ENCODE peak calls at places on chromosomes 5 and 9, in ten cellular contexts. G, N, A, R, D, H, L, F, Y and B are unnamed samples.

GRCh38 chr9:111052831-111053230 is 14.6 kb upstream of the LPAR1 start:
- DNase-seq in H (no peak), Y (no peak), F (no peak), N (no peak), R (no peak), L (no peak), A (peak; percentile 93), G (no peak), D (peak; percentile 89), B (peak; percentile 64)

GRCh38 chr5:136054133-136054996 is 25.6 kb downstream of the TGFBI start:
- DNase-seq in Y (no peak), F (no peak), L (no peak), H (no peak), R (no peak), D (peak; percentile 51), N (no peak), G (no peak), A (no peak), B (no peak)

GRCh38 chr5:1886634-1887399 is 4.1 kb upstream of the IRX4 start:
- DNase-seq in D (no peak), G (no peak), R (no peak), A (no peak), F (no peak), Y (no peak), H (no peak), N (no peak), L (no peak), B (no peak)

GRCh38 chr5:12672141-12672540 is 767.9 kb upstream of the CTNND2 start:
- DNase-seq in N (no peak), Y (no peak), H (no peak), A (peak; percentile 51), D (no peak), L (no peak), F (no peak), R (no peak), G (no peak), B (peak; percentile 64)

GRCh38 chr9:20022410-20022809 is 233.6 kb upstream of the SLC24A2 start:
- DNase-seq in H (no peak), F (no peak), Y (no peak), L (no peak), G (no peak), R (no peak), A (peak; percentile 74), D (peak; percentile 30), N (no peak), B (peak; percentile 59)

GRCh38 chr5:72245517-72246238 is 74.4 kb downstream of the MRPS27 start:
- DNase-seq in Y (no peak), L (no peak), F (no peak), R (no peak), D (no peak), G (no peak), N (no peak), H (no peak), A (no peak), B (no peak)

GRCh38 chr5:178854284-178854683 is 5.5 kb upstream of the ZNF354B start:
- DNase-seq in H (no peak), A (no peak), R (no peak), Y (no peak), G (no peak), D (no peak), F (no peak), N (no peak), L (no peak), B (no peak)

GRCh38 chr9:135971892-135972291 is 10.7 kb upstream of the UBAC1 start:
- DNase-seq in N (no peak), D (no peak), A (no peak), F (peak; percentile 83), Y (no peak), G (no peak), R (no peak), L (no peak), H (peak; percentile 67), B (peak; percentile 25)

GRCh38 chr9:108963459-108964143 is 29.4 kb downstream of the ABITRAM start:
- DNase-seq in R (no peak), L (no peak), Y (no peak), F (no peak), N (no peak), H (no peak), A (no peak), D (peak; percentile 48), G (no peak), B (peak; percentile 5)

GRCh38 chr9:38003946-38004808 is 64.8 kb downstream of the SHB start:
- DNase-seq in N (no peak), G (no peak), D (no peak), H (no peak), Y (no peak), R (peak; percentile 26), L (no peak), F (no peak), A (no peak), B (no peak)

GRCh38 chr5:132243366-132243977 is 14.0 kb upstream of the PDLIM4 start:
- DNase-seq in N (no peak), Y (no peak), F (no peak), R (no peak), L (no peak), H (no peak), G (no peak), D (no peak), A (no peak), B (no peak)

GRCh38 chr9:89878687-89879086 is 273.9 kb downstream of the GADD45G start:
- DNase-seq in N (no peak), G (no peak), Y (peak; percentile 83), A (no peak), R (peak; percentile 75), D (no peak), L (no peak), H (no peak), F (no peak), B (peak; percentile 11)

GRCh38 chr5:109455598-109456096 is 45.9 kb upstream of the PJA2 start:
- DNase-seq in D (peak; percentile 97), F (no peak), N (no peak), L (no peak), H (peak; percentile 31), Y (peak; percentile 41), G (peak; percentile 94), A (peak; percentile 97), R (no peak), B (peak; percentile 99)

GRCh38 chr5:168023190-168023589 is 268.3 kb upstream of the WWC1 start:
- DNase-seq in G (no peak), H (no peak), F (no peak), N (no peak), L (no peak), D (no peak), A (no peak), R (no peak), Y (no peak), B (no peak)